ENCODE peak calls at places on chromosomes 13 and 19, in four cellular contexts. U, I, V and R are unnamed samples.

GRCh38 chr19:39858541-39858940 is 12.4 kb upstream of the FBL start:
- DNase-seq in U (no peak), V (no peak), I (no peak), R (peak; percentile 18)

GRCh38 chr19:55253842-55254624 is 4.8 kb downstream of the PPP6R1 start:
- DNase-seq in V (no peak), I (peak; percentile 14), U (no peak), R (no peak)

GRCh38 chr13:34040863-34041262 is 222.9 kb downstream of the RFC3 start:
- DNase-seq in U (no peak), I (no peak), V (no peak), R (no peak)

GRCh38 chr13:42821437-42821836 is 40.1 kb downstream of the FAM216B start:
- DNase-seq in I (no peak), U (no peak), V (no peak), R (no peak)

GRCh38 chr19:7767487-7767886 is 4.4 kb downstream of the CLEC4M start:
- DNase-seq in I (no peak), V (no peak), U (no peak), R (no peak)

GRCh38 chr13:83546476-83546875 is 335.8 kb downstream of the SLITRK1 start:
- DNase-seq in V (no peak), I (no peak), U (no peak), R (no peak)

GRCh38 chr19:959935-960502 is 24.1 kb upstream of the WDR18 start:
- DNase-seq in V (peak; percentile 19), I (no peak), U (no peak), R (no peak)

GRCh38 chr13:28856284-28856683 is 36.1 kb downstream of the MTUS2 start:
- DNase-seq in U (no peak), V (no peak), I (no peak), R (no peak)

GRCh38 chr19:28972144-28972543 is 240.8 kb downstream of the UQCRFS1 start:
- DNase-seq in I (no peak), U (no peak), V (no peak), R (no peak)

GRCh38 chr19:3722443-3723109 is 14.4 kb downstream of the TJP3 start:
- DNase-seq in I (no peak), V (peak; percentile 88), U (peak; percentile 64), R (no peak)

GRCh38 chr19:33445752-33446070 is 72.2 kb downstream of the CEBPG start:
- DNase-seq in V (no peak), I (no peak), U (no peak), R (no peak)

GRCh38 chr13:50387124-50387581 is 371.9 kb downstream of the KCNRG start:
- DNase-seq in U (no peak), V (peak; percentile 41), I (peak; percentile 47), R (peak; percentile 46)